ENCODE peak calls at places on chromosome 18, in four cellular contexts. X is T-helper 17 cell, G is IMR-90, A is neural progenitor cell. B is an unnamed sample.

GRCh38 chr18:24490545-24490944 is 30.1 kb downstream of the HRH4 start:
- DNase-seq in X (no peak), G (peak; percentile 9), A (no peak), B (no peak)

GRCh38 chr18:8754995-8755955 is 49.9 kb downstream of the MTCL1 start:
- DNase-seq in X (no peak), G (peak; percentile 89), A (no peak), B (peak; percentile 77)

GRCh38 chr18:53906681-53907080 is 317.8 kb downstream of the MBD2 start:
- DNase-seq in X (no peak), G (no peak), A (no peak), B (peak; percentile 1)

GRCh38 chr18:74524097-74524496 is 10.2 kb upstream of the CNDP1 start:
- DNase-seq in X (no peak), G (peak; percentile 7), A (no peak), B (no peak)

GRCh38 chr18:13136689-13137040 is 81.9 kb upstream of the LDLRAD4 start:
- DNase-seq in X (no peak), G (no peak), A (no peak), B (no peak)

GRCh38 chr18:8616026-8616401 is 6.8 kb downstream of the RAB12 start:
- DNase-seq in X (no peak), G (no peak), A (no peak), B (no peak)

GRCh38 chr18:304887-305529 is 37.2 kb upstream of the THOC1 start:
- DNase-seq in X (no peak), G (no peak), A (peak; percentile 50), B (no peak)

GRCh38 chr18:11666831-11667230 is 22.2 kb upstream of the GNAL start:
- DNase-seq in X (no peak), G (no peak), A (no peak), B (no peak)

GRCh38 chr18:76657911-76658475 is 163.0 kb upstream of the ZNF516 start:
- DNase-seq in X (no peak), G (no peak), A (no peak), B (no peak)

GRCh38 chr18:13241083-13241892 is 22.7 kb downstream of the LDLRAD4 start:
- DNase-seq in X (no peak), G (no peak), A (no peak), B (no peak)

GRCh38 chr18:78330761-78331160 is 648.9 kb upstream of the SALL3 start:
- DNase-seq in X (no peak), G (peak; percentile 1), A (no peak), B (peak; percentile 0)

GRCh38 chr18:7562491-7562890 is 4.6 kb upstream of the PTPRM start:
- DNase-seq in X (no peak), G (no peak), A (no peak), B (no peak)

GRCh38 chr18:75859533-75859932 is 432.0 kb upstream of the SMIM21 start:
- DNase-seq in X (no peak), G (no peak), A (no peak), B (no peak)

GRCh38 chr18:63648241-63648640 is 4.2 kb upstream of the SERPINB4 start:
- DNase-seq in X (no peak), G (peak; percentile 36), A (no peak), B (peak; percentile 71)

GRCh38 chr18:23809411-23809810 is 120.2 kb downstream of the LAMA3 start:
- DNase-seq in X (no peak), G (no peak), A (no peak), B (peak; percentile 49)

GRCh38 chr18:35467624-35468016 is 30.1 kb downstream of the INO80C start:
- DNase-seq in X (no peak), G (no peak), A (peak; percentile 5), B (no peak)

GRCh38 chr18:58529714-58530354 is 99.1 kb downstream of the ALPK2 start:
- DNase-seq in X (peak; percentile 43), G (peak; percentile 68), A (peak; percentile 82), B (peak; percentile 70)

GRCh38 chr18:26511339-26512071 is 36.8 kb downstream of the KCTD1 start:
- DNase-seq in X (no peak), G (no peak), A (no peak), B (no peak)

B was measured in fibroblast of mammary gland.